ENCODE peak calls at places on chromosomes 3 and 15, in six cellular contexts. O is progenitor cell of endocrine pancreas; J is CD8-positive, alpha-beta T cell; Z is osteoblast; Y is mesothelial cell of epicardium; A is choroid plexus epithelial cell. L is an unnamed sample.

GRCh38 chr3:196666001-196666867 is 26.7 kb downstream of the NRROS start:
- DNase-seq in Y (no peak), J (no peak), O (no peak), A (peak; percentile 57), Z (peak; percentile 87), L (no peak)

GRCh38 chr3:21256932-21257331 is 494.1 kb downstream of the ZNF385D start:
- DNase-seq in J (no peak), A (no peak), Y (no peak), Z (peak; percentile 10), O (no peak), L (no peak)

GRCh38 chr3:52831500-52832301 is 1.2 kb upstream of the ITIH4 start:
- DNase-seq in Y (no peak), O (no peak), J (no peak), Z (peak; percentile 97), A (peak; percentile 63), L (no peak)

GRCh38 chr3:71241981-71242552 is 341.5 kb downstream of the FOXP1 start:
- DNase-seq in Z (no peak), J (no peak), Y (no peak), O (no peak), A (no peak), L (no peak)

GRCh38 chr3:158278187-158278586 is 168.3 kb downstream of the RSRC1 start:
- DNase-seq in O (no peak), J (no peak), A (no peak), Z (no peak), Y (no peak), L (no peak)

GRCh38 chr15:39738998-39739397 is 43.6 kb downstream of the FSIP1 start:
- DNase-seq in Z (no peak), O (no peak), A (no peak), J (no peak), Y (no peak), L (no peak)

GRCh38 chr15:39828374-39828931 is 45.8 kb upstream of the FSIP1 start:
- DNase-seq in J (no peak), Y (peak; percentile 41), Z (no peak), A (peak; percentile 97), O (no peak), L (no peak)

GRCh38 chr3:61730577-61731231 is 169.3 kb downstream of the PTPRG start:
- DNase-seq in O (no peak), Z (peak; percentile 29), Y (no peak), A (no peak), J (no peak), L (no peak)

GRCh38 chr15:33679065-33679464 is 289.2 kb upstream of the CHRM5 start:
- DNase-seq in Y (no peak), Z (no peak), O (no peak), J (no peak), A (no peak), L (no peak)

GRCh38 chr3:112011376-112011940 is 12.7 kb downstream of the TAGLN3 start:
- DNase-seq in Y (no peak), O (no peak), J (no peak), Z (no peak), A (no peak), L (no peak)

GRCh38 chr3:112012205-112012604 is 13.5 kb downstream of the TAGLN3 start:
- DNase-seq in O (no peak), Y (no peak), Z (no peak), A (no peak), J (no peak), L (no peak)

GRCh38 chr3:112010631-112011030 is 11.9 kb downstream of the TAGLN3 start:
- DNase-seq in O (no peak), Z (no peak), J (no peak), Y (no peak), A (peak; percentile 59), L (no peak)

GRCh38 chr3:112013058-112013783 is 14.5 kb downstream of the TAGLN3 start:
- DNase-seq in A (peak; percentile 90), Y (peak; percentile 56), J (peak; percentile 53), O (peak; percentile 26), Z (peak; percentile 86), L (peak; percentile 62)

GRCh38 chr3:112013784-112014143 is 15.0 kb downstream of the TAGLN3 start:
- DNase-seq in A (no peak), J (no peak), O (no peak), Y (no peak), Z (no peak), L (no peak)
- TF ChIP-seq CTCF in A (no peak), J (peak; percentile 39), O (no peak), Y (no peak), Z (no peak), L (no peak)

GRCh38 chr15:22880068-22880980 is 41.9 kb downstream of the NIPA2 start:
- DNase-seq in A (no peak), Y (no peak), J (no peak), Z (no peak), O (no peak), L (no peak)

GRCh38 chr15:22881739-22882440 is 43.4 kb downstream of the NIPA2 start:
- DNase-seq in Z (no peak), O (no peak), J (no peak), A (no peak), Y (no peak), L (no peak)

GRCh38 chr15:22883196-22883595 is 44.7 kb downstream of the NIPA2 start:
- DNase-seq in J (no peak), Z (no peak), A (no peak), O (no peak), Y (no peak), L (no peak)

GRCh38 chr15:22878103-22878502 is 39.6 kb downstream of the NIPA2 start:
- DNase-seq in O (no peak), Y (no peak), A (no peak), Z (no peak), J (no peak), L (no peak)

GRCh38 chr15:22880981-22881738 is 42.7 kb downstream of the NIPA2 start:
- DNase-seq in J (no peak), O (no peak), A (no peak), Y (no peak), Z (no peak), L (no peak)
- TF ChIP-seq CTCF in J (no peak), O (no peak), A (no peak), Y (no peak), Z (no peak), L (no peak)

GRCh38 chr15:97747342-97747741 is 213.2 kb upstream of the ARRDC4 start:
- DNase-seq in Y (no peak), Z (no peak), A (no peak), O (no peak), J (no peak), L (no peak)

GRCh38 chr15:97750071-97750470 is 210.4 kb upstream of the ARRDC4 start:
- DNase-seq in O (no peak), A (no peak), Y (no peak), Z (no peak), J (no peak), L (no peak)

GRCh38 chr15:97748576-97748975 is 211.9 kb upstream of the ARRDC4 start:
- DNase-seq in Z (no peak), O (no peak), Y (no peak), J (no peak), A (no peak), L (no peak)

DNA sequence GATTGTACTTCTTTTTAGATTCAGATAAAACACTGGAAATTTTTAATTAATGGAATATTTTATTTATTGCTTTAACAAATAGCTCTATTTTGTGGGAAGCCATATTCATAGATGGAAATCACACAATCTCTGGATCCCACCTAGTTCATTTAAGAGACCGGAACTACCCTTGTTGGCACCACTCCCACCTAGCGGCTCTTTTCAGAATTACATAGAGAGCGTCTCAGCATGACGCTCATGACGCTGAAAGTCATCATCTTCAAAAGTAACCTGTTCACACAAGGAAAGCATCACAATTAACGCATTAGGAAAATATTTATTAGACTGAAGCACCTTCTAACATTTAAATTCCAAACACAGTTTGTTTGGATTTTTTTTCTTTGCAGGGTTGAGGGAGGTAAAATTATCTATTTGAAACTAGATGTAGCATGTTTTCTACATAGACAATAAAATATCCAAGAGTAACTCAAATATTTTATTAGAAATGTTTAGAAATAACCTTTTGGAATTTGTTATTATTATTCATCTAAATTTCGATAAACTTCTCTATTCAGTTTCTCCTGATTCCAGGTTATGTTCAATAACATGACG is 214.9 kb upstream of the ARRDC4 start:
- DNase-seq in O (no peak), Y (no peak), J (no peak), A (peak; percentile 28), Z (no peak), L (peak; percentile 29)
- TF ChIP-seq CTCF in O (peak; percentile 64), Y (peak; percentile 66), J (peak; percentile 14), A (peak; percentile 66), Z (no peak), L (peak; percentile 3)

DNA sequence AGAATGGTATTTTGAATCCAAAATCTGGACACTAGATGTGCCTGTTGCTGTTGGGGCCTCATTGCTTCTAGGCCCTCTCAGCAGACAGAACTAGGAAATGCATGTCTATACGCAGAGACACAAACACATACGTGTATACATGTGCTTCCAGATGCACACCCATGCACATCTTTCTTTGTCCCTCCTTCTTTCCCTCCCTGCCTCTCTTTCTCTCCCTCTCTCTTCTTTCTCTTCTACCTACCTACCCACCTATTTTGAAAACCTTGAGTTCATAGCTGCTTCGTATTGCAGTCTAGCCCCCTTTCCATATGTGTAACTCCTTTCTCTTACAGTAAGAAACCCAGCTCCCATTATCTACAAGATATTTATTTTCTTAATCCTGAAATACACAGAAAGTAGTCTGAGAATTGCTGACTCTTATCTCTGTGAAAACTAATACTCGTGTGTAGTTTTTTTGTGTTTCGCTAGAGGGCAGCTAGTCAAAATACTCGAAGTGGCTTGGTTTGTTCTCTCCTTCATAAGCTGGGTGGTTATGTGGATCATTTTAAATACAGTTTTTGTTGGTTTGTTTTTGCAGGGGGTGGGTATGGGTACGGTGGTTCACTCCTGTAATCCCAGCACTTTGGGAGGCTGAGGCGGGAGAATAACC is 18.5 kb downstream of the RPL32 start:
- DNase-seq in Z (no peak), Y (no peak), J (no peak), O (no peak), A (peak; percentile 75), L (no peak)
- TF ChIP-seq CTCF in Z (peak; percentile 32), Y (no peak), J (no peak), O (peak; percentile 48), A (peak; percentile 61), L (peak; percentile 44)

GRCh38 chr3:139588450-139588849 is 48.9 kb upstream of the RBP1 start:
- DNase-seq in O (no peak), A (peak; percentile 44), J (no peak), Z (no peak), Y (no peak), L (no peak)
- TF ChIP-seq CTCF in O (peak; percentile 12), A (peak; percentile 57), J (no peak), Z (no peak), Y (no peak), L (no peak)

GRCh38 chr3:184314363-184314699 is at the start of gene EIF4G1:
- DNase-seq in O (peak; percentile 83), A (peak; percentile 97), Z (peak; percentile 99), Y (peak; percentile 94), J (peak; percentile 91), L (peak; percentile 99)

GRCh38 chr3:184311633-184312032 is 2.8 kb upstream of the EIF4G1 start:
- DNase-seq in O (no peak), Z (no peak), J (no peak), A (no peak), Y (no peak), L (no peak)

GRCh38 chr3:184305577-184305976 is 6.5 kb downstream of the PSMD2 start:
- DNase-seq in Z (peak; percentile 48), O (no peak), Y (no peak), J (no peak), A (peak; percentile 59), L (no peak)

GRCh38 chr3:184306573-184306972 is 7.5 kb downstream of the PSMD2 start:
- DNase-seq in O (no peak), Z (no peak), A (no peak), J (no peak), Y (no peak), L (no peak)

GRCh38 chr3:184308744-184309143 is 5.7 kb upstream of the EIF4G1 start:
- DNase-seq in J (no peak), A (no peak), Y (no peak), O (no peak), Z (no peak), L (no peak)
- TF ChIP-seq CTCF in J (no peak), A (peak; percentile 13), Y (no peak), O (no peak), Z (peak; percentile 18), L (no peak)